ENCODE peak calls at places on chromosomes 13 and 19, in five cellular contexts. J, V, A, C and Y are unnamed samples.

GRCh38 chr13:37427843-37428494 is 170.6 kb downstream of the POSTN start:
- ATAC-seq in A (no peak), C (no peak), J (peak; percentile 89), V (peak; percentile 62), Y (no peak)

GRCh38 chr13:30829788-30830637 is 76.1 kb upstream of the MEDAG start:
- ATAC-seq in A (no peak), V (no peak), C (no peak), J (no peak), Y (no peak)

GRCh38 chr13:79679334-79679733 is 198.4 kb downstream of the NDFIP2 start:
- ATAC-seq in C (peak; percentile 77), J (peak; percentile 72), V (peak; percentile 91), A (peak; percentile 83), Y (peak; percentile 66)

GRCh38 chr19:5914358-5914774 is 312 bp downstream of the CAPS start:
- ATAC-seq in J (peak; percentile 7), C (no peak), A (no peak), V (no peak), Y (no peak)

GRCh38 chr13:107960301-107960700 is 255.0 kb downstream of the LIG4 start:
- ATAC-seq in V (no peak), J (no peak), A (no peak), C (peak; percentile 32), Y (no peak)

GRCh38 chr13:103291693-103292572 is 225.7 kb upstream of the SLC10A2 start:
- ATAC-seq in C (no peak), A (no peak), J (no peak), V (no peak), Y (no peak)

GRCh38 chr13:76992548-76993001 is 694 bp downstream of the CLN5 start:
- ATAC-seq in C (peak; percentile 1), V (peak; percentile 52), A (peak; percentile 57), J (no peak), Y (peak; percentile 2)

GRCh38 chr13:51646041-51646670 is 61.9 kb downstream of the WDFY2 start:
- ATAC-seq in J (no peak), A (no peak), V (no peak), C (no peak), Y (no peak)

GRCh38 chr13:46604226-46604968 is 51.4 kb downstream of the LRCH1 start:
- ATAC-seq in V (no peak), A (no peak), C (no peak), J (peak; percentile 10), Y (no peak)

GRCh38 chr13:39110518-39111097 is 72.4 kb downstream of the NHLRC3 start:
- ATAC-seq in V (no peak), C (no peak), A (no peak), J (peak; percentile 77), Y (no peak)

GRCh38 chr13:92074658-92075057 is 676.2 kb downstream of the GPC5 start:
- ATAC-seq in C (no peak), A (peak; percentile 80), J (no peak), V (peak; percentile 82), Y (no peak)

GRCh38 chr13:54775501-54776191 is 1747.0 kb downstream of the OLFM4 start:
- ATAC-seq in V (no peak), A (no peak), J (no peak), C (no peak), Y (no peak)

GRCh38 chr13:90185734-90186133 is 1161.8 kb upstream of the MIR17HG start:
- ATAC-seq in A (no peak), C (no peak), V (no peak), J (no peak), Y (no peak)

GRCh38 chr13:28396053-28396452 is 98.9 kb downstream of the FLT1 start:
- ATAC-seq in C (no peak), V (no peak), J (no peak), A (no peak), Y (no peak)

GRCh38 chr13:69755101-69755500 is 352.5 kb upstream of the ATXN8OS start:
- ATAC-seq in V (no peak), C (no peak), J (no peak), A (no peak), Y (no peak)

GRCh38 chr13:54312885-54313284 is 1284.3 kb downstream of the OLFM4 start:
- ATAC-seq in C (no peak), A (no peak), J (no peak), V (no peak), Y (no peak)

GRCh38 chr13:95623141-95623540 is 21.4 kb downstream of the DZIP1 start:
- ATAC-seq in C (no peak), J (no peak), A (no peak), V (no peak), Y (no peak)

GRCh38 chr13:74191036-74191809 is 57.0 kb upstream of the KLF12 start:
- ATAC-seq in J (no peak), A (no peak), V (no peak), C (peak; percentile 57), Y (no peak)

GRCh38 chr19:4310247-4311121 is 6.1 kb downstream of the FSD1 start:
- ATAC-seq in J (no peak), V (peak; percentile 93), C (no peak), A (no peak), Y (no peak)

GRCh38 chr13:97125051-97125809 is 96.9 kb upstream of the MBNL2 start:
- ATAC-seq in A (no peak), C (peak; percentile 24), V (no peak), J (peak; percentile 49), Y (peak; percentile 75)

GRCh38 chr13:79485014-79485441 is 4.1 kb downstream of the NDFIP2 start:
- ATAC-seq in C (peak; percentile 27), V (peak; percentile 65), A (peak; percentile 67), J (peak; percentile 47), Y (no peak)

GRCh38 chr19:3837922-3838321 is 30.9 kb downstream of the ZFR2 start:
- ATAC-seq in J (no peak), C (no peak), V (no peak), A (no peak), Y (no peak)

GRCh38 chr13:95643471-95643813 is 1.1 kb downstream of the DZIP1 start:
- ATAC-seq in A (no peak), C (peak; percentile 1), V (peak; percentile 49), J (no peak), Y (no peak)

GRCh38 chr19:39481676-39482075 is 1.0 kb downstream of the TIMM50 start:
- ATAC-seq in J (no peak), V (no peak), C (no peak), A (no peak), Y (no peak)

GRCh38 chr13:36438594-36439483 is 6.5 kb downstream of the CCNA1 start:
- ATAC-seq in C (no peak), A (no peak), V (no peak), J (no peak), Y (no peak)

GRCh38 chr13:75818181-75819110 is 182.3 kb downstream of the LMO7 start:
- ATAC-seq in A (no peak), J (peak; percentile 64), C (no peak), V (no peak), Y (no peak)

GRCh38 chr19:38656171-38656981 is 8.9 kb downstream of the ACTN4 start:
- ATAC-seq in A (no peak), V (peak; percentile 31), J (peak; percentile 16), C (no peak), Y (peak; percentile 34)

GRCh38 chr13:114112231-114112825 is 20.1 kb downstream of the RASA3 start:
- ATAC-seq in C (peak; percentile 11), V (no peak), J (no peak), A (no peak), Y (no peak)

GRCh38 chr19:2239771-2240770 is 3.4 kb downstream of the SF3A2 start:
- ATAC-seq in A (no peak), J (no peak), C (no peak), V (no peak), Y (no peak)

GRCh38 chr19:3586707-3587346 is 1.5 kb downstream of the GIPC3 start:
- ATAC-seq in C (no peak), J (peak; percentile 40), A (peak; percentile 13), V (no peak), Y (peak; percentile 62)

GRCh38 chr13:91375119-91375729 is 23.2 kb upstream of the GPC5 start:
- ATAC-seq in J (no peak), C (peak; percentile 71), V (peak; percentile 76), A (peak; percentile 56), Y (no peak)

GRCh38 chr13:97768134-97768533 is 185.3 kb upstream of the IPO5 start:
- ATAC-seq in A (no peak), C (no peak), V (no peak), J (no peak), Y (no peak)

GRCh38 chr19:55384576-55385235 is 614 bp upstream of the TMEM238 start:
- ATAC-seq in A (peak; percentile 1), V (peak; percentile 14), C (no peak), J (peak; percentile 1), Y (no peak)

GRCh38 chr19:55385236-55385748 is 440 bp upstream of the RPL28 start:
- ATAC-seq in A (peak; percentile 81), J (peak; percentile 85), C (peak; percentile 82), V (peak; percentile 90), Y (peak; percentile 91)

GRCh38 chr19:55383279-55383788 is 758 bp downstream of the TMEM238 start:
- ATAC-seq in C (no peak), A (no peak), V (no peak), J (no peak), Y (no peak)

GRCh38 chr19:55382522-55383054 is 1.5 kb downstream of the TMEM238 start:
- ATAC-seq in J (no peak), C (no peak), V (no peak), A (no peak), Y (no peak)

GRCh38 chr19:55383789-55384575 is at the start of gene TMEM238:
- ATAC-seq in J (peak; percentile 4), A (peak; percentile 27), V (no peak), C (peak; percentile 43), Y (peak; percentile 29)
- TF ChIP-seq POLR2A in J (no peak), A (peak; percentile 55), V (no peak), C (peak; percentile 24), Y (peak; percentile 11)

DNA sequence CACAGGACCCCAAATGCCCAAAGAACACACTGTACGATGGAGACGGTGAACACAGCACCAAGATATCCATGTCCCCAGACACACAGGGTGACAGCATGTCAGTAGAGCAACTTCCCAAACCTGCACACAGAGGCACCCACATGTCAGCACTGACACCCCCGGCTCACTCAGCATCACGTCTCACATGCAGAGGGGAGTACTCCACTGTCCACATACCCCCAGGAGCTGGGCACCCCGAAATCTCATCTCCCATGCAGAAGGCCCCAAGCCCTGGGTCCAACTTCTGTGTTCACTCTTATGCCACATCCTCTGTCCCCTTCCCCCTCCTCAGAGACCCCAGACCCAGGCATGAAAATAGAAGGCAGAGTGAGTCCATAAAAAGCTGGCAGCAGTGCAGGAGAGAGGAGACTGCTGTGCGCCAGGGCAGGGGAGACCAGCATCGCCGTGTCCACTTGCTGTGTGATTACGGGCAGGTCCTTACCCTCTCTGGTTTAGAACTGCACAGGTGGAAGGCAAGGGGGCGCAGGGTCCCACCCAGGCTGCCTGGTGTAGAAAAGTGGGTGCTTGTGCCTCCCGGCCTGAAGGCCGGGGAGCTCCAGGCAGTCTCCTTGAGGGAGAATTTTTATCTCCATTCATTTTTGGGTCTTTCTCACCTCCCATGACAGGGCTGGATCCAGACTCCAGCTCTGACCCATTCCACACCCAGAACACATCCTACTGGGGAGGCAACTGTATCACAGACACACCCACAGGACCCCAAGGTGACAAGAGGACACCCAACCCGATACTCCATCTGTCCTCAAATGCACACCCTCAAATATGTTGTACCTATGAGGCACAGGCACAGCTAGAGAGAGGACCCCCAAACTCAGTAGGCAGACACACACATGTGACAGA is 17.0 kb downstream of the ERFL start:
- ATAC-seq in J (no peak), C (no peak), V (no peak), A (no peak), Y (no peak)
- H3K27me3 ChIP-seq in J (peaks cover 40% of the 10 kb centered on the region), C (peaks cover 48% of the 10 kb centered on the region), V (peaks cover 32% of the 10 kb centered on the region), A (no peaks in the 10 kb centered on the region), Y (peaks cover 77% of the 10 kb centered on the region)

GRCh38 chr19:35005256-35005977 is 5.3 kb downstream of the GRAMD1A start:
- ATAC-seq in C (no peak), V (peak; percentile 8), A (peak; percentile 6), J (no peak), Y (no peak)
- TF ChIP-seq POLR2A in C (no peak), V (no peak), A (no peak), J (no peak), Y (no peak)

GRCh38 chr13:72201726-72202125 is 334.7 kb upstream of the DACH1 start:
- ATAC-seq in C (no peak), V (no peak), J (no peak), A (no peak), Y (no peak)
- H3K27me3 ChIP-seq in C (no peaks in the 10 kb centered on the region), V (no peaks in the 10 kb centered on the region), J (no peaks in the 10 kb centered on the region), A (no peaks in the 10 kb centered on the region), Y (no peaks in the 10 kb centered on the region)